ENCODE peak calls at places on chromosomes 2 and 18, in seven cellular contexts. Q is tibial artery, N is left ventricle myocardium inferior, U is transverse colon, D is neural progenitor cell, I is AG10803, X is thoracic aorta. F is an unnamed sample.

GRCh38 chr2:60644942-60645341 is 91.5 kb upstream of the BCL11A start:
- DNase-seq in Q (no peak), N (no peak), U (no peak), D (no peak), I (no peak), X (no peak), F (no peak)

GRCh38 chr2:115165529-115166109 is 723.2 kb downstream of the DPP10 start:
- DNase-seq in Q (no peak), N (no peak), U (no peak), D (peak; percentile 61), I (peak; percentile 33), X (no peak), F (no peak)

GRCh38 chr2:45028276-45028675 is 19.0 kb upstream of the SIX2 start:
- DNase-seq in Q (no peak), N (no peak), U (no peak), D (no peak), I (no peak), X (no peak), F (no peak)

GRCh38 chr2:169001116-169001815 is 29.9 kb downstream of the ABCB11 start:
- DNase-seq in Q (no peak), N (no peak), U (no peak), D (no peak), I (no peak), X (no peak), F (peak; percentile 1)

GRCh38 chr18:56952026-56952425 is 194.9 kb upstream of the BOD1L2 start:
- DNase-seq in Q (no peak), N (no peak), U (no peak), D (no peak), I (no peak), X (no peak), F (no peak)

GRCh38 chr18:79554321-79554720 is 125.3 kb upstream of the CTDP1 start:
- DNase-seq in Q (no peak), N (no peak), U (no peak), D (no peak), I (no peak), X (no peak), F (no peak)

GRCh38 chr2:79910643-79911042 is 393.9 kb downstream of the LRRTM1 start:
- DNase-seq in Q (no peak), N (no peak), U (no peak), D (no peak), I (no peak), X (no peak), F (no peak)

GRCh38 chr2:29054430-29054829 is 19.9 kb downstream of the PCARE start:
- DNase-seq in Q (no peak), N (no peak), U (no peak), D (no peak), I (no peak), X (no peak), F (no peak)

GRCh38 chr2:236119003-236119402 is 49.2 kb downstream of the GBX2 start:
- DNase-seq in Q (no peak), N (no peak), U (no peak), D (no peak), I (no peak), X (no peak), F (no peak)

GRCh38 chr18:11842562-11842961 is 8.7 kb upstream of the CHMP1B start:
- DNase-seq in Q (no peak), N (no peak), U (no peak), D (no peak), I (no peak), X (no peak), F (no peak)

GRCh38 chr2:236008006-236008405 is 160.2 kb downstream of the GBX2 start:
- DNase-seq in Q (no peak), N (no peak), U (no peak), D (no peak), I (no peak), X (no peak), F (no peak)

GRCh38 chr2:217820066-217820819 is 182.6 kb downstream of the TNS1 start:
- DNase-seq in Q (no peak), N (no peak), U (no peak), D (peak; percentile 90), I (no peak), X (no peak), F (no peak)

GRCh38 chr2:221844966-221845365 is 272.9 kb upstream of the EPHA4 start:
- DNase-seq in Q (no peak), N (no peak), U (no peak), D (no peak), I (peak; percentile 16), X (no peak), F (no peak)

GRCh38 chr2:56008661-56009411 is 85.3 kb upstream of the EFEMP1 start:
- DNase-seq in Q (peak; percentile 60), N (peak; percentile 33), U (peak; percentile 18), D (peak; percentile 94), I (peak; percentile 83), X (peak; percentile 6), F (peak; percentile 89)

GRCh38 chr2:191048073-191048472 is 34.1 kb upstream of the STAT1 start:
- DNase-seq in Q (no peak), N (no peak), U (no peak), D (no peak), I (peak; percentile 36), X (no peak), F (peak; percentile 59)

GRCh38 chr2:239296020-239296932 is 104.5 kb downstream of the HDAC4 start:
- DNase-seq in Q (peak; percentile 9), N (no peak), U (peak; percentile 13), D (no peak), I (no peak), X (no peak), F (no peak)

GRCh38 chr2:118844261-118845004 is 3.0 kb downstream of the EN1 start:
- DNase-seq in Q (no peak), N (no peak), U (no peak), D (peak; percentile 26), I (no peak), X (no peak), F (no peak)

GRCh38 chr2:118841828-118842461 is 5.5 kb downstream of the EN1 start:
- DNase-seq in Q (no peak), N (no peak), U (no peak), D (peak; percentile 58), I (no peak), X (no peak), F (peak; percentile 23)

GRCh38 chr2:118841450-118841827 is 6.0 kb downstream of the EN1 start:
- DNase-seq in Q (no peak), N (no peak), U (no peak), D (peak; percentile 29), I (no peak), X (no peak), F (no peak)

GRCh38 chr2:118843492-118844132 is 3.8 kb downstream of the EN1 start:
- DNase-seq in Q (no peak), N (no peak), U (no peak), D (peak; percentile 27), I (no peak), X (no peak), F (no peak)

GRCh38 chr2:118842687-118843491 is 4.6 kb downstream of the EN1 start:
- DNase-seq in Q (no peak), N (no peak), U (no peak), D (peak; percentile 64), I (no peak), X (no peak), F (no peak)
- H3K4me3 ChIP-seq in Q (no peak overlapping the region), N (peak overlapping the region; percentile 60), U (no peak overlapping the region), D (peak overlapping the region; percentile 8), I (peak overlapping the region; percentile 71), X (peak overlapping the region; percentile 63), F (no peak overlapping the region)

GRCh38 chr2:241261628-241262027 is 53.8 kb downstream of the HDLBP start:
- DNase-seq in Q (no peak), N (no peak), U (no peak), D (no peak), I (no peak), X (no peak), F (no peak)
- TF ChIP-seq CTCF in Q (no peak), N (no peak), U (no peak), D (no peak), I (no peak), X (no peak), F (no peak)

DNA sequence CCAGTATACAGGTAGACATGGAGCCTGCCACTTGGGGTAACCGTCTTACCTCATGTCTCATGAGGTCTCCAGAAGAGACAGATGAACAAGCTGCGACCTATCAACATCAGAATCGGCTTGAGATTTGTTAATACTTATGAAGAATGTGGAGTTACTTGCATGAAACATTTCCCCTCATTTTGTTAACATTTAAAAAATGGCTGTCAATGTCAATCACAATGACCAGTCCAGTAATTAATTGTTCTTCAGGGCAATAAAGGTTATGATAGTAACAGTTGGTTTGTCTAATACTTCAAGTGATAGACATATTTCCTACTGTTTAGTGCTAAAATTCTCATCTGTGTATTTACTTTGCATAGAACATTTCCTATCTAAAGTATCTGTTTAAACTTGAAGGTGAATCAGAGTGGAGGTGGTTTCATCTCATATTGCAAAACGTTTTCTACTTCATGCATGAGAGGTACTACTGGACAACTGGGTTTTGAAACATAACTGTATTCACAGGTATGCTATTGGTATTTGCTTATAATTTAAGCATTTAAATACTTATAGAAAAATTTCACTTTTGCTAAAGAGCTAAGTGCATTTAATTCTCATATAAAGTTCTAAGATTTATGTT is 15.1 kb downstream of the SERTAD2 start:
- DNase-seq in Q (no peak), N (no peak), U (no peak), D (no peak), I (no peak), X (no peak), F (no peak)
- H3K4me3 ChIP-seq in Q (no peak overlapping the region), N (no peak overlapping the region), U (no peak overlapping the region), D (no peak overlapping the region), I (no peak overlapping the region), X (no peak overlapping the region), F (no peak overlapping the region)

GRCh38 chr2:14634885-14635871 is 2.7 kb downstream of the LRATD1 start:
- DNase-seq in Q (peak; percentile 55), N (peak; percentile 70), U (peak; percentile 83), D (peak; percentile 67), I (peak; percentile 67), X (peak; percentile 17), F (peak; percentile 42)

GRCh38 chr2:14633031-14633430 is 514 bp downstream of the LRATD1 start:
- DNase-seq in Q (no peak), N (no peak), U (peak; percentile 26), D (peak; percentile 28), I (no peak), X (no peak), F (no peak)

GRCh38 chr2:14633451-14634211 is 1.1 kb downstream of the LRATD1 start:
- DNase-seq in Q (no peak), N (peak; percentile 15), U (peak; percentile 18), D (peak; percentile 29), I (no peak), X (no peak), F (peak; percentile 5)

GRCh38 chr2:14632133-14632936 is at the start of gene LRATD1:
- DNase-seq in Q (peak; percentile 43), N (peak; percentile 80), U (peak; percentile 95), D (peak; percentile 98), I (peak; percentile 79), X (peak; percentile 51), F (peak; percentile 94)

GRCh38 chr2:14634223-14634884 is 1.8 kb downstream of the LRATD1 start:
- DNase-seq in Q (peak; percentile 70), N (peak; percentile 73), U (peak; percentile 90), D (peak; percentile 91), I (peak; percentile 72), X (peak; percentile 31), F (peak; percentile 66)
- TF ChIP-seq CTCF in Q (peak; percentile 43), N (peak; percentile 74), U (peak; percentile 75), D (peak; percentile 74), I (peak; percentile 70), X (peak; percentile 72), F (peak; percentile 76)

GRCh38 chr2:636151-636621 is 41.0 kb downstream of the TMEM18 start:
- DNase-seq in Q (no peak), N (no peak), U (no peak), D (no peak), I (no peak), X (no peak), F (no peak)
- H3K4me3 ChIP-seq in Q (peak overlapping the region; percentile 27), N (peak overlapping the region; percentile 63), U (no peak overlapping the region), D (no peak overlapping the region), I (no peak overlapping the region), X (peak overlapping the region; percentile 76), F (no peak overlapping the region)

GRCh38 chr2:176873403-176873802 is 339.2 kb upstream of the HNRNPA3 start:
- DNase-seq in Q (no peak), N (no peak), U (no peak), D (no peak), I (peak; percentile 0), X (no peak), F (no peak)
- TF ChIP-seq CTCF in Q (no peak), N (no peak), U (no peak), D (peak; percentile 33), I (peak; percentile 22), X (no peak), F (no peak)